ENCODE peak calls at places on chromosome 20, in six cellular contexts. Z, W, X, L, T and R are unnamed samples.

GRCh38 chr20:17992224-17992637 is 23.4 kb downstream of the MGME1 start:
- DNase-seq in X (no peak), Z (no peak), W (no peak), T (no peak), L (no peak), R (no peak)

GRCh38 chr20:1390552-1391403 is 2.1 kb downstream of the FKBP1A start:
- DNase-seq in Z (no peak), X (no peak), W (peak), L (peak), T (no peak), R (no peak)

GRCh38 chr20:34065260-34065659 is 46.8 kb downstream of the EIF2S2 start:
- DNase-seq in T (peak), X (peak), Z (peak), L (peak), W (no peak), R (no peak)

GRCh38 chr20:43959079-43959919 is 44.6 kb downstream of the TOX2 start:
- DNase-seq in L (peak), X (no peak), T (no peak), Z (no peak), W (no peak), R (no peak)

GRCh38 chr20:49612127-49612738 is 44.3 kb upstream of the PTGIS start:
- DNase-seq in L (no peak), W (no peak), X (no peak), Z (no peak), T (no peak), R (peak)

GRCh38 chr20:17759449-17759848 is 59.7 kb downstream of the BANF2 start:
- DNase-seq in W (no peak), L (no peak), X (peak), T (no peak), Z (no peak), R (no peak)

GRCh38 chr20:57536120-57536708 is 11.3 kb upstream of the CTCFL start:
- DNase-seq in W (no peak), T (no peak), Z (no peak), X (no peak), L (no peak), R (no peak)

GRCh38 chr20:34010405-34010895 is 16.7 kb downstream of the RALY start:
- DNase-seq in X (no peak), L (no peak), Z (no peak), T (no peak), W (no peak), R (no peak)

GRCh38 chr20:5654557-5654956 is 95.6 kb upstream of the SHLD1 start:
- DNase-seq in W (no peak), T (no peak), Z (peak), L (peak), X (peak), R (no peak)

GRCh38 chr20:7765221-7765620 is 175.0 kb downstream of the HAO1 start:
- DNase-seq in L (no peak), Z (no peak), W (no peak), T (no peak), X (peak), R (no peak)

GRCh38 chr20:35618372-35619131 is 2.9 kb downstream of the SPAG4 start:
- DNase-seq in X (peak), L (peak), W (peak), Z (no peak), T (no peak), R (no peak)

GRCh38 chr20:17169575-17170136 is 57.2 kb upstream of the PCSK2 start:
- DNase-seq in T (no peak), X (no peak), W (no peak), Z (no peak), L (no peak), R (no peak)

GRCh38 chr20:13883425-13883824 is 98.6 kb downstream of the NDUFAF5 start:
- DNase-seq in W (no peak), T (no peak), X (no peak), L (no peak), Z (no peak), R (no peak)

GRCh38 chr20:21862958-21863357 is 157.5 kb downstream of the PAX1 start:
- DNase-seq in L (no peak), W (no peak), T (no peak), X (no peak), Z (no peak), R (no peak)

GRCh38 chr20:46293084-46293483 is 15.2 kb downstream of the CDH22 start:
- DNase-seq in Z (no peak), W (no peak), X (peak), T (no peak), L (peak), R (no peak)

GRCh38 chr20:50790651-50791277 is 4.1 kb upstream of the BCAS4 start:
- DNase-seq in W (peak), X (peak), Z (peak), T (peak), L (peak), R (peak)

GRCh38 chr20:34570859-34571306 is 12.4 kb downstream of the MAP1LC3A start:
- DNase-seq in W (no peak), T (no peak), L (peak), X (peak), Z (no peak), R (no peak)

GRCh38 chr20:51625105-51625504 is 82.6 kb upstream of the NFATC2 start:
- DNase-seq in X (no peak), Z (no peak), W (peak), T (no peak), L (no peak), R (no peak)

GRCh38 chr20:36113015-36113414 is 41.5 kb upstream of the EPB41L1 start:
- DNase-seq in T (no peak), L (no peak), X (no peak), Z (no peak), W (no peak), R (no peak)

GRCh38 chr20:2515203-2515602 is 6.5 kb upstream of the ZNF343 start:
- DNase-seq in Z (no peak), X (peak), L (no peak), T (no peak), W (no peak), R (no peak)
- TF ChIP-seq CTCF in Z (no peak), X (no peak), L (no peak), T (no peak), W (no peak), R (no peak)

GRCh38 chr20:38550274-38550673 is 30.7 kb upstream of the ADIG start:
- DNase-seq in W (no peak), T (no peak), X (no peak), L (no peak), Z (no peak), R (no peak)
- TF ChIP-seq CTCF in W (no peak), T (no peak), X (peak), L (peak), Z (peak), R (no peak)

DNA sequence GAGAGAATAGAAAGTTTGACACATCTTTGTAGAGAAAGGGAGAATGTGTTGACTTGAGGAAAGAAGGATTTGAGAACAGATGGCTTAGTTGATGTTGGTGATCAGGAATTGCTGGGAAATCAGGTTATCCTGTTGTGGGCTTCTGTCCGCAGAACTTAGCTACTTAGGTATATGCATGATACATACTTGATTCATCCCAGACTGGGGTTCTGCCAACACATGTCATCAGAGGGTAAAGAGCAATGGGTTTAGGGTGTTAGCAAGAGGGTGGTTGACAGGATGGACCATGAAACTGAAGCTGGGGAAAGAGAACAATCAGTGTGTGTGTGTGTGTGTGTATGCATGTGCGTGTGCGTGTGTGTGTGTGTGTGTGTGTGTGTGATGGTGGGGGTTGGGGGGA is 50.6 kb upstream of the NELFCD start:
- DNase-seq in L (peak), T (no peak), X (no peak), Z (no peak), W (no peak), R (no peak)
- TF ChIP-seq CTCF in L (no peak), T (no peak), X (no peak), Z (no peak), W (no peak), R (no peak)

DNA sequence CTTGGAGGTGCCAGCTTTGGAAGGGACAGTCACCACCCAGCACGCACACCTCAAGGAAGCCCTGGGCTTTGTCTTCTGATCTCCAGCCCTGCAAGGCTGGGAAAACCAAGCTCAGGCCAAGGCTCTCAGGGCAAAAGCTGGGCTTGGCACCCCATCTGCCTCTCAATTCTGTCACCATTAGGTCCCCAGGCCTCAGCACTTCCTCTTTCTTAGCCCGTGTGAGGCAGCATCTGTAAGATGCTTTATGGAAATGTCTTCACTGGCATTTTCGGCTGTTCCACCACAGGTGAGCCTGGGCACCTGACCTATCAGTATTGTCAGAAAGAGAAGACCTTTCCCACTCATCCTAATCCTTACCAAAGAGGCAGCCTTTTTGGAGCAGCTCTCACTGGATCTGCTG is 24.6 kb downstream of the GMEB2 start:
- DNase-seq in Z (no peak), W (no peak), X (no peak), L (no peak), T (no peak), R (no peak)
- TF ChIP-seq CTCF in Z (no peak), W (no peak), X (no peak), L (no peak), T (no peak), R (no peak)